ENCODE peak calls at places on chromosomes 13 and 19, in nine cellular contexts. H is IMR-90; M is GM23248; D is sigmoid colon; E is HCT116; L is upper lobe of left lung; Y is naive thymus-derived CD4-positive, alpha-beta T cell; O is CD4-positive, alpha-beta memory T cell; S is OCI-LY7. C is an unnamed sample.
A peak's percentile ranks its signal among the peaks of the same experiment; 100 is the strongest.

GRCh38 chr19:19464339-19465098 is 50.8 kb downstream of the TSSK6 start:
- DNase-seq in H (peak; percentile 73), M (peak; percentile 71), D (no peak), E (no peak), L (no peak), Y (no peak), O (no peak), S (no peak), C (no peak)

GRCh38 chr19:5130371-5131030 is 161.6 kb downstream of the KDM4B start:
- DNase-seq in H (no peak), M (no peak), D (no peak), E (no peak), L (no peak), Y (peak; percentile 84), O (peak; percentile 70), S (peak; percentile 82), C (no peak)

GRCh38 chr13:44300895-44301638 is 72.6 kb upstream of the SERP2 start:
- DNase-seq in H (peak; percentile 87), M (peak; percentile 59), D (peak; percentile 75), E (peak; percentile 36), L (peak; percentile 66), Y (no peak), O (no peak), S (no peak), C (peak; percentile 65)

GRCh38 chr19:39175564-39175963 is 21.2 kb upstream of the NCCRP1 start:
- DNase-seq in H (no peak), M (no peak), D (no peak), E (no peak), L (no peak), Y (no peak), O (no peak), S (no peak), C (no peak)

GRCh38 chr19:48476176-48476575 is 7.0 kb downstream of the CYTH2 start:
- DNase-seq in H (no peak), M (no peak), D (no peak), E (no peak), L (no peak), Y (no peak), O (no peak), S (no peak), C (no peak)

GRCh38 chr13:59247166-59247565 is 916.6 kb downstream of the DIAPH3 start:
- DNase-seq in H (no peak), M (no peak), D (no peak), E (no peak), L (no peak), Y (no peak), O (no peak), S (no peak), C (no peak)

GRCh38 chr19:6431891-6432290 is 1.7 kb downstream of the SLC25A41 start:
- DNase-seq in H (no peak), M (no peak), D (no peak), E (no peak), L (no peak), Y (no peak), O (peak; percentile 14), S (no peak), C (no peak)

GRCh38 chr19:17095141-17095919 is 19.8 kb downstream of the MYO9B start:
- DNase-seq in H (peak; percentile 35), M (peak; percentile 87), D (peak; percentile 91), E (no peak), L (peak; percentile 38), Y (no peak), O (no peak), S (no peak), C (peak; percentile 86)

GRCh38 chr19:23769691-23770468 is 11.2 kb upstream of the ZNF681 start:
- DNase-seq in H (no peak), M (no peak), D (no peak), E (no peak), L (no peak), Y (no peak), O (no peak), S (no peak), C (no peak)

GRCh38 chr19:13094771-13095392 is 7.8 kb downstream of the LYL1 start:
- DNase-seq in H (no peak), M (no peak), D (no peak), E (no peak), L (no peak), Y (no peak), O (peak; percentile 44), S (peak; percentile 46), C (no peak)

GRCh38 chr19:10295847-10296591 is 6.3 kb downstream of the ICAM5 start:
- DNase-seq in H (no peak), M (peak; percentile 18), D (no peak), E (no peak), L (no peak), Y (no peak), O (no peak), S (no peak), C (no peak)

GRCh38 chr19:5434970-5435641 is 20.1 kb upstream of the ZNRF4 start:
- DNase-seq in H (peak; percentile 94), M (peak; percentile 98), D (no peak), E (peak; percentile 74), L (no peak), Y (no peak), O (no peak), S (no peak), C (no peak)

DNA sequence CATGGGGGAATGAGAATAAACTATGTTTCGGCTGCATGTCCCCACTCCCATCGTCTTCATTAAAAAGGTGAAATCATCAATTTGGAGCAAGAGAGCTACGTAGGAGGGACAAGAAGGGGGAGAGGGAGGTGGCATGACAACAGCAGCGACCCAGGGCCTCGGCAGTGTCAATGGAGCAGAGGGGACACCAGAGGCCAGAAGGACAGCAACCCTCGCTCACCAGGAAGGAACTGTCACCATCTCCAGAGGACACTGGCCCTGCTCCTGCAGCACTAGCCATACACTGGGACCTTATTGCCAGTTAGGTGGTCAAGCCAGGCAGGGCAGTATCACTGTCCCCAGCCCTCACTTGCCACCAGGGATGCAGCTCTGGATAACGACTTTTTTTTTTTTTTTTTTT is 34.2 kb downstream of the NAXD start:
- DNase-seq in H (no peak), M (no peak), D (no peak), E (no peak), L (no peak), Y (no peak), O (no peak), S (no peak), C (no peak)
- H3K36me3 ChIP-seq in H (peaks cover 30% of the 10 kb centered on the region), M (no peaks in the 10 kb centered on the region), D (peaks cover 37% of the 10 kb centered on the region), E (peaks cover 2% of the 10 kb centered on the region), L (peaks cover 25% of the 10 kb centered on the region), Y (peaks cover 5% of the 10 kb centered on the region), O (peaks cover 16% of the 10 kb centered on the region), S (peaks cover 1% of the 10 kb centered on the region), C (peaks cover 5% of the 10 kb centered on the region)

DNA sequence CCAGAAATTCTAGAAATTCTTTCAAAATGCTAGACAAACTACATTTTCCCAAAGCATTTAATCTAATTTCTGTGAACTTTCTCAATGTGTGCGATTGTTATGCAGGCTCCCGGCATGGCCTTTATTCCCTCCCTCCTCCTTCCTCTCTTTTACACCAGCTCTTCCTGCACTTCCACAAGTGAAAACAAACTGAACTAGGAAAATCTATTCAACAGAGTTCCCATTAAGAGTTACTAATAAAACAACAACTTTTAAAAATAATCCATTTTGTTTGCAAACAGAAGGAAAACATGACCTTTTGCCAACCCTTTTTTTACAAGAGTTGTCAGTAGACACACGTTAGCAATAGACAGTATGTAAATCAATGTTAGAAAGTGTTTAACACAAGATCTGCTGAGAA is 98.2 kb downstream of the FOXO1 start:
- DNase-seq in H (no peak), M (no peak), D (no peak), E (no peak), L (no peak), Y (no peak), O (no peak), S (no peak), C (no peak)
- H3K4me1 ChIP-seq in H (no peaks in the 10 kb centered on the region), M (no peaks in the 10 kb centered on the region), D (peaks cover 52% of the 10 kb centered on the region), E (no peaks in the 10 kb centered on the region), L (peaks cover 27% of the 10 kb centered on the region), Y (peaks cover 71% of the 10 kb centered on the region), O (peaks cover 94% of the 10 kb centered on the region), S (peaks cover 90% of the 10 kb centered on the region), C (peaks cover 4% of the 10 kb centered on the region)

GRCh38 chr19:42204684-42205083 is 12.8 kb downstream of the DEDD2 start:
- DNase-seq in H (no peak), M (no peak), D (no peak), E (no peak), L (no peak), Y (no peak), O (no peak), S (no peak), C (peak; percentile 9)

GRCh38 chr19:42207767-42208259 is 9.7 kb downstream of the DEDD2 start:
- DNase-seq in H (peak; percentile 89), M (peak; percentile 93), D (no peak), E (no peak), L (peak; percentile 67), Y (no peak), O (peak; percentile 65), S (no peak), C (peak; percentile 70)

GRCh38 chr19:42203700-42204099 is 13.8 kb downstream of the DEDD2 start:
- DNase-seq in H (no peak), M (no peak), D (no peak), E (no peak), L (no peak), Y (no peak), O (no peak), S (no peak), C (peak; percentile 44)

GRCh38 chr19:42206871-42207755 is 10.4 kb downstream of the DEDD2 start:
- DNase-seq in H (peak; percentile 44), M (peak; percentile 71), D (no peak), E (no peak), L (no peak), Y (no peak), O (no peak), S (no peak), C (no peak)

GRCh38 chr19:42208612-42209011 is 8.9 kb downstream of the DEDD2 start:
- DNase-seq in H (no peak), M (no peak), D (no peak), E (no peak), L (no peak), Y (no peak), O (no peak), S (no peak), C (no peak)
- H3K36me3 ChIP-seq in H (peaks cover 36% of the 10 kb centered on the region), M (peaks cover 8% of the 10 kb centered on the region), D (peaks cover 98% of the 10 kb centered on the region), E (peaks cover 59% of the 10 kb centered on the region), L (peaks cover 57% of the 10 kb centered on the region), Y (peaks cover 15% of the 10 kb centered on the region), O (peaks cover 78% of the 10 kb centered on the region), S (peaks cover 91% of the 10 kb centered on the region), C (peaks cover 6% of the 10 kb centered on the region)

GRCh38 chr19:49912965-49913685 is 15.9 kb upstream of the ATF5 start:
- DNase-seq in H (peak; percentile 44), M (no peak), D (no peak), E (no peak), L (no peak), Y (no peak), O (no peak), S (no peak), C (no peak)
- H3K4me1 ChIP-seq in H (peaks cover 3% of the 10 kb centered on the region), M (no peaks in the 10 kb centered on the region), D (no peaks in the 10 kb centered on the region), E (no peaks in the 10 kb centered on the region), L (peaks cover 9% of the 10 kb centered on the region), Y (no peaks in the 10 kb centered on the region), O (peaks cover 20% of the 10 kb centered on the region), S (peaks cover 14% of the 10 kb centered on the region), C (peaks cover 4% of the 10 kb centered on the region)

DNA sequence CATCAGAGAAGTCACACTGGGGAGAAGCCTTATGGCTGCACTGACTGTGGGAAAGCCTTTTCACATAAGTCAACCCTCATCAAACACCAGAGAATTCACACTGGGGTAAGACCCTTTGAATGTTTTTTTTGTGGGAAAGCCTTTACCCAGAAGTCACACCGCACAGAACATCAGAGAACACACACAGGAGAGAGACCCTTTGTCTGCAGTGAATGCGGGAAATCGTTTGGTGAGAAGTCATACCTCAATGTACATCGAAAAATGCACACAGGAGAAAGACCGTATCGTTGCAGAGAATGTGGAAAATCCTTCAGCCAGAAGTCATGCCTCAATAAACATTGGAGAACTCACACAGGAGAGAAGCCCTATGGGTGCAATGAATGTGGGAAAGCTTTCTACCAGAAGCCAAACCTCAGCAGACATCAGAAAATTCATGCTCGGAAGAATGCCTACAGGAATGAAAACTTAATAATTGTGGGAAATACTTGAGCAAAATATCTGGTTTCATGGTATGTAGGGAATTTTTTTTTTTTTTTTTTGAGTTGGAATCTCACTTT is 30.7 kb downstream of the ZNF793 start:
- DNase-seq in H (no peak), M (peak; percentile 10), D (no peak), E (no peak), L (no peak), Y (no peak), O (no peak), S (no peak), C (no peak)
- H3K36me3 ChIP-seq in H (peaks cover 16% of the 10 kb centered on the region), M (peaks cover 31% of the 10 kb centered on the region), D (peaks cover 53% of the 10 kb centered on the region), E (no peaks in the 10 kb centered on the region), L (peaks cover 48% of the 10 kb centered on the region), Y (peaks cover 19% of the 10 kb centered on the region), O (peaks cover 30% of the 10 kb centered on the region), S (no peaks in the 10 kb centered on the region), C (peaks cover 30% of the 10 kb centered on the region)

C was measured in aorta.